ENCODE peak calls at places on chromosomes 16 and 17, in five cellular contexts. One of them, this sample, is unnamed.
A peak's percentile ranks its signal among the peaks of the same experiment; 100 is the strongest.

GRCh38 chr17:8997994-8998628 is 23.2 kb upstream of the NTN1 start:
- DNase-seq in stimulated activated CD8-positive, alpha-beta memory T cell treated with anti-CD3 and anti-CD28 coated beads, Interleukin-4, amount 100 ng/mL, for 1 hour: peak; percentile 66
- DNase-seq in activated effector memory CD4-positive, alpha-beta T cell treated with Interleukin-2 at 50 U/mL for 16 hours: peak; percentile 66
- DNase-seq in tibial artery: peak; percentile 73
- DNase-seq in CMK: no peak
- DNase-seq in this sample: no peak

GRCh38 chr17:19382581-19383444 is 4.2 kb downstream of the MFAP4 start:
- DNase-seq in stimulated activated CD8-positive, alpha-beta memory T cell treated with anti-CD3 and anti-CD28 coated beads, Interleukin-4, amount 100 ng/mL, for 1 hour: no peak
- DNase-seq in activated effector memory CD4-positive, alpha-beta T cell treated with Interleukin-2 at 50 U/mL for 16 hours: no peak
- DNase-seq in tibial artery: peak; percentile 61
- DNase-seq in CMK: no peak
- DNase-seq in this sample: no peak

GRCh38 chr17:74402070-74402469 is 29.8 kb upstream of the GPRC5C start:
- DNase-seq in stimulated activated CD8-positive, alpha-beta memory T cell treated with anti-CD3 and anti-CD28 coated beads, Interleukin-4, amount 100 ng/mL, for 1 hour: no peak
- DNase-seq in activated effector memory CD4-positive, alpha-beta T cell treated with Interleukin-2 at 50 U/mL for 16 hours: no peak
- DNase-seq in tibial artery: no peak
- DNase-seq in CMK: no peak
- DNase-seq in this sample: no peak

GRCh38 chr16:49596119-49596518 is 222.5 kb downstream of the C16orf78 start:
- DNase-seq in stimulated activated CD8-positive, alpha-beta memory T cell treated with anti-CD3 and anti-CD28 coated beads, Interleukin-4, amount 100 ng/mL, for 1 hour: no peak
- DNase-seq in activated effector memory CD4-positive, alpha-beta T cell treated with Interleukin-2 at 50 U/mL for 16 hours: no peak
- DNase-seq in tibial artery: peak; percentile 53
- DNase-seq in CMK: no peak
- DNase-seq in this sample: peak; percentile 24

GRCh38 chr16:15648135-15648730 is 1.8 kb upstream of the NDE1 start:
- DNase-seq in stimulated activated CD8-positive, alpha-beta memory T cell treated with anti-CD3 and anti-CD28 coated beads, Interleukin-4, amount 100 ng/mL, for 1 hour: no peak
- DNase-seq in activated effector memory CD4-positive, alpha-beta T cell treated with Interleukin-2 at 50 U/mL for 16 hours: no peak
- DNase-seq in tibial artery: no peak
- DNase-seq in CMK: no peak
- DNase-seq in this sample: no peak

GRCh38 chr16:17392127-17392856 is 78.5 kb downstream of the XYLT1 start:
- DNase-seq in stimulated activated CD8-positive, alpha-beta memory T cell treated with anti-CD3 and anti-CD28 coated beads, Interleukin-4, amount 100 ng/mL, for 1 hour: no peak
- DNase-seq in activated effector memory CD4-positive, alpha-beta T cell treated with Interleukin-2 at 50 U/mL for 16 hours: no peak
- DNase-seq in tibial artery: no peak
- DNase-seq in CMK: no peak
- DNase-seq in this sample: no peak

GRCh38 chr17:77189148-77189547 is 48.4 kb downstream of the SEC14L1 start:
- DNase-seq in stimulated activated CD8-positive, alpha-beta memory T cell treated with anti-CD3 and anti-CD28 coated beads, Interleukin-4, amount 100 ng/mL, for 1 hour: no peak
- DNase-seq in activated effector memory CD4-positive, alpha-beta T cell treated with Interleukin-2 at 50 U/mL for 16 hours: no peak
- DNase-seq in tibial artery: no peak
- DNase-seq in CMK: no peak
- DNase-seq in this sample: no peak

GRCh38 chr16:79328327-79329162 is 272.0 kb downstream of the MAF start:
- DNase-seq in stimulated activated CD8-positive, alpha-beta memory T cell treated with anti-CD3 and anti-CD28 coated beads, Interleukin-4, amount 100 ng/mL, for 1 hour: no peak
- DNase-seq in activated effector memory CD4-positive, alpha-beta T cell treated with Interleukin-2 at 50 U/mL for 16 hours: no peak
- DNase-seq in tibial artery: no peak
- DNase-seq in CMK: no peak
- DNase-seq in this sample: no peak

GRCh38 chr16:1723450-1724147 is 17.6 kb downstream of the MAPK8IP3 start:
- DNase-seq in stimulated activated CD8-positive, alpha-beta memory T cell treated with anti-CD3 and anti-CD28 coated beads, Interleukin-4, amount 100 ng/mL, for 1 hour: no peak
- DNase-seq in activated effector memory CD4-positive, alpha-beta T cell treated with Interleukin-2 at 50 U/mL for 16 hours: peak; percentile 13
- DNase-seq in tibial artery: no peak
- DNase-seq in CMK: no peak
- DNase-seq in this sample: no peak

GRCh38 chr16:11112723-11113348 is 143.2 kb downstream of the SOCS1 start:
- DNase-seq in stimulated activated CD8-positive, alpha-beta memory T cell treated with anti-CD3 and anti-CD28 coated beads, Interleukin-4, amount 100 ng/mL, for 1 hour: no peak
- DNase-seq in activated effector memory CD4-positive, alpha-beta T cell treated with Interleukin-2 at 50 U/mL for 16 hours: no peak
- DNase-seq in tibial artery: peak; percentile 57
- DNase-seq in CMK: no peak
- DNase-seq in this sample: no peak

GRCh38 chr17:7478276-7479138 is 924 bp downstream of the ZBTB4 start:
- DNase-seq in stimulated activated CD8-positive, alpha-beta memory T cell treated with anti-CD3 and anti-CD28 coated beads, Interleukin-4, amount 100 ng/mL, for 1 hour: no peak
- DNase-seq in activated effector memory CD4-positive, alpha-beta T cell treated with Interleukin-2 at 50 U/mL for 16 hours: peak; percentile 57
- DNase-seq in tibial artery: peak; percentile 79
- DNase-seq in CMK: no peak
- DNase-seq in this sample: peak; percentile 68

GRCh38 chr17:34562387-34562786 is 17.0 kb upstream of the TMEM132E start:
- DNase-seq in stimulated activated CD8-positive, alpha-beta memory T cell treated with anti-CD3 and anti-CD28 coated beads, Interleukin-4, amount 100 ng/mL, for 1 hour: no peak
- DNase-seq in activated effector memory CD4-positive, alpha-beta T cell treated with Interleukin-2 at 50 U/mL for 16 hours: no peak
- DNase-seq in tibial artery: no peak
- DNase-seq in CMK: no peak
- DNase-seq in this sample: no peak

GRCh38 chr17:2085648-2085949 is 30.7 kb downstream of the HIC1 start:
- DNase-seq in stimulated activated CD8-positive, alpha-beta memory T cell treated with anti-CD3 and anti-CD28 coated beads, Interleukin-4, amount 100 ng/mL, for 1 hour: no peak
- DNase-seq in activated effector memory CD4-positive, alpha-beta T cell treated with Interleukin-2 at 50 U/mL for 16 hours: no peak
- DNase-seq in tibial artery: no peak
- DNase-seq in CMK: no peak
- DNase-seq in this sample: peak; percentile 54

GRCh38 chr16:19776565-19776964 is 58.5 kb downstream of the IQCK start:
- DNase-seq in stimulated activated CD8-positive, alpha-beta memory T cell treated with anti-CD3 and anti-CD28 coated beads, Interleukin-4, amount 100 ng/mL, for 1 hour: no peak
- DNase-seq in activated effector memory CD4-positive, alpha-beta T cell treated with Interleukin-2 at 50 U/mL for 16 hours: no peak
- DNase-seq in tibial artery: no peak
- DNase-seq in CMK: no peak
- DNase-seq in this sample: no peak

GRCh38 chr17:49582789-49583188 is 7.1 kb downstream of the NXPH3 start:
- DNase-seq in stimulated activated CD8-positive, alpha-beta memory T cell treated with anti-CD3 and anti-CD28 coated beads, Interleukin-4, amount 100 ng/mL, for 1 hour: no peak
- DNase-seq in activated effector memory CD4-positive, alpha-beta T cell treated with Interleukin-2 at 50 U/mL for 16 hours: no peak
- DNase-seq in tibial artery: no peak
- DNase-seq in CMK: no peak
- DNase-seq in this sample: no peak

GRCh38 chr17:80649200-80649644 is 104.6 kb downstream of the RPTOR start:
- DNase-seq in stimulated activated CD8-positive, alpha-beta memory T cell treated with anti-CD3 and anti-CD28 coated beads, Interleukin-4, amount 100 ng/mL, for 1 hour: no peak
- DNase-seq in activated effector memory CD4-positive, alpha-beta T cell treated with Interleukin-2 at 50 U/mL for 16 hours: no peak
- DNase-seq in tibial artery: no peak
- DNase-seq in CMK: no peak
- DNase-seq in this sample: no peak

GRCh38 chr17:55717898-55718735 is 4.5 kb downstream of the TMEM100 start:
- DNase-seq in stimulated activated CD8-positive, alpha-beta memory T cell treated with anti-CD3 and anti-CD28 coated beads, Interleukin-4, amount 100 ng/mL, for 1 hour: peak; percentile 35
- DNase-seq in activated effector memory CD4-positive, alpha-beta T cell treated with Interleukin-2 at 50 U/mL for 16 hours: peak; percentile 29
- DNase-seq in tibial artery: peak; percentile 84
- DNase-seq in CMK: no peak
- DNase-seq in this sample: peak; percentile 83

GRCh38 chr17:2770129-2770528 is 20.7 kb upstream of the CCDC92B start:
- DNase-seq in stimulated activated CD8-positive, alpha-beta memory T cell treated with anti-CD3 and anti-CD28 coated beads, Interleukin-4, amount 100 ng/mL, for 1 hour: no peak
- DNase-seq in activated effector memory CD4-positive, alpha-beta T cell treated with Interleukin-2 at 50 U/mL for 16 hours: no peak
- DNase-seq in tibial artery: no peak
- DNase-seq in CMK: no peak
- DNase-seq in this sample: no peak

GRCh38 chr17:49971848-49972485 is 3.0 kb downstream of the DLX4 start:
- DNase-seq in stimulated activated CD8-positive, alpha-beta memory T cell treated with anti-CD3 and anti-CD28 coated beads, Interleukin-4, amount 100 ng/mL, for 1 hour: no peak
- DNase-seq in activated effector memory CD4-positive, alpha-beta T cell treated with Interleukin-2 at 50 U/mL for 16 hours: no peak
- DNase-seq in tibial artery: no peak
- DNase-seq in CMK: peak; percentile 76
- DNase-seq in this sample: no peak

GRCh38 chr16:9077001-9077809 is 14.2 kb upstream of the HAPSTR1 start:
- DNase-seq in stimulated activated CD8-positive, alpha-beta memory T cell treated with anti-CD3 and anti-CD28 coated beads, Interleukin-4, amount 100 ng/mL, for 1 hour: no peak
- DNase-seq in activated effector memory CD4-positive, alpha-beta T cell treated with Interleukin-2 at 50 U/mL for 16 hours: no peak
- DNase-seq in tibial artery: no peak
- DNase-seq in CMK: no peak
- DNase-seq in this sample: no peak

GRCh38 chr17:27536781-27537180 is 80.5 kb downstream of the KSR1 start:
- DNase-seq in stimulated activated CD8-positive, alpha-beta memory T cell treated with anti-CD3 and anti-CD28 coated beads, Interleukin-4, amount 100 ng/mL, for 1 hour: no peak
- DNase-seq in activated effector memory CD4-positive, alpha-beta T cell treated with Interleukin-2 at 50 U/mL for 16 hours: no peak
- DNase-seq in tibial artery: no peak
- DNase-seq in CMK: no peak
- DNase-seq in this sample: no peak

GRCh38 chr17:1649844-1650409 is at the start of gene RILP:
- DNase-seq in stimulated activated CD8-positive, alpha-beta memory T cell treated with anti-CD3 and anti-CD28 coated beads, Interleukin-4, amount 100 ng/mL, for 1 hour: no peak
- DNase-seq in activated effector memory CD4-positive, alpha-beta T cell treated with Interleukin-2 at 50 U/mL for 16 hours: no peak
- DNase-seq in tibial artery: peak; percentile 92
- DNase-seq in CMK: no peak
- DNase-seq in this sample: peak; percentile 81

GRCh38 chr17:39212841-39213480 is 12.8 kb downstream of the STAC2 start:
- DNase-seq in stimulated activated CD8-positive, alpha-beta memory T cell treated with anti-CD3 and anti-CD28 coated beads, Interleukin-4, amount 100 ng/mL, for 1 hour: no peak
- DNase-seq in activated effector memory CD4-positive, alpha-beta T cell treated with Interleukin-2 at 50 U/mL for 16 hours: no peak
- DNase-seq in tibial artery: peak; percentile 82
- DNase-seq in CMK: no peak
- DNase-seq in this sample: no peak

GRCh38 chr16:77843412-77843811 is 55.0 kb downstream of the VAT1L start:
- DNase-seq in stimulated activated CD8-positive, alpha-beta memory T cell treated with anti-CD3 and anti-CD28 coated beads, Interleukin-4, amount 100 ng/mL, for 1 hour: no peak
- DNase-seq in activated effector memory CD4-positive, alpha-beta T cell treated with Interleukin-2 at 50 U/mL for 16 hours: no peak
- DNase-seq in tibial artery: no peak
- DNase-seq in CMK: no peak
- DNase-seq in this sample: no peak